ENCODE peak calls at places on chromosomes 6 and 20, in five cellular contexts. U is WTC11, K is DND-41, R is NAMALWA, S is anterior cingulate cortex. T is an unnamed sample.
A peak's percentile ranks its signal among the peaks of the same experiment; 100 is the strongest.

GRCh38 chr20:57025666-57026065 is 240.8 kb downstream of the BMP7 start:
- DNase-seq in U (no peak), K (no peak), R (no peak), S (no peak), T (no peak)

GRCh38 chr6:161327360-161327953 is 53.6 kb upstream of the AGPAT4 start:
- DNase-seq in U (no peak), K (no peak), R (peak; percentile 6), S (no peak), T (no peak)

GRCh38 chr20:46102940-46103339 is 13.2 kb upstream of the NCOA5 start:
- DNase-seq in U (no peak), K (no peak), R (no peak), S (no peak), T (no peak)

GRCh38 chr6:38984723-38985122 is 63.9 kb upstream of the GLP1R start:
- DNase-seq in U (no peak), K (no peak), R (no peak), S (no peak), T (no peak)

GRCh38 chr6:111483736-111484654 is 977 bp upstream of the REV3L start:
- DNase-seq in U (peak; percentile 79), K (peak; percentile 88), R (peak; percentile 85), S (peak; percentile 85), T (peak; percentile 86)

GRCh38 chr20:60903325-60903958 is 348.6 kb upstream of the CDH4 start:
- DNase-seq in U (no peak), K (no peak), R (no peak), S (no peak), T (no peak)

GRCh38 chr6:110331816-110332215 is 26.3 kb downstream of the METTL24 start:
- DNase-seq in U (no peak), K (no peak), R (no peak), S (no peak), T (no peak)

GRCh38 chr6:96626749-96627353 is 63.9 kb downstream of the FHL5 start:
- DNase-seq in U (no peak), K (no peak), R (peak; percentile 68), S (no peak), T (peak; percentile 21)

GRCh38 chr20:17794400-17794799 is 94.6 kb downstream of the BANF2 start:
- DNase-seq in U (no peak), K (no peak), R (no peak), S (peak; percentile 57), T (no peak)

GRCh38 chr6:143901885-143902708 is 37.8 kb downstream of the ZC2HC1B start:
- DNase-seq in U (no peak), K (no peak), R (no peak), S (no peak), T (no peak)

GRCh38 chr6:99780556-99780885 is 173.9 kb downstream of the PRDM13 start:
- DNase-seq in U (no peak), K (no peak), R (no peak), S (no peak), T (no peak)

GRCh38 chr6:137738197-137738596 is 128.9 kb upstream of the TNFAIP3 start:
- DNase-seq in U (no peak), K (peak; percentile 30), R (no peak), S (no peak), T (no peak)

GRCh38 chr6:156776841-156777576 is at the start of gene ARID1B:
- DNase-seq in U (peak; percentile 66), K (peak; percentile 80), R (peak; percentile 91), S (peak; percentile 58), T (peak; percentile 89)

GRCh38 chr6:148888853-148889252 is 142.0 kb downstream of the UST start:
- DNase-seq in U (no peak), K (no peak), R (no peak), S (no peak), T (no peak)

GRCh38 chr6:35804996-35805736 is at the start of gene LHFPL5:
- DNase-seq in U (peak; percentile 84), K (peak; percentile 75), R (peak; percentile 62), S (no peak), T (peak; percentile 89)

GRCh38 chr6:161422710-161423109 is 148.8 kb upstream of the AGPAT4 start:
- DNase-seq in U (no peak), K (no peak), R (no peak), S (no peak), T (no peak)

GRCh38 chr20:18712116-18712515 is 101.5 kb upstream of the SCP2D1 start:
- DNase-seq in U (no peak), K (no peak), R (no peak), S (no peak), T (no peak)

GRCh38 chr20:62055106-62055861 is 10.4 kb downstream of the TAF4 start:
- DNase-seq in U (no peak), K (no peak), R (no peak), S (no peak), T (no peak)

GRCh38 chr6:117552618-117553017 is 49.7 kb downstream of the GOPC start:
- DNase-seq in U (no peak), K (no peak), R (no peak), S (no peak), T (no peak)

GRCh38 chr6:17093692-17094091 is 8.2 kb upstream of the STMND1 start:
- DNase-seq in U (peak; percentile 33), K (no peak), R (peak; percentile 12), S (no peak), T (no peak)

GRCh38 chr6:107653183-107653580 is 163.3 kb downstream of the SOBP start:
- DNase-seq in U (no peak), K (no peak), R (no peak), S (no peak), T (no peak)

GRCh38 chr6:33215761-33216649 is 7.7 kb downstream of the RING1 start:
- DNase-seq in U (no peak), K (no peak), R (no peak), S (no peak), T (no peak)

GRCh38 chr6:161919711-161920110 is 645.9 kb upstream of the AGPAT4 start:
- DNase-seq in U (no peak), K (no peak), R (no peak), S (no peak), T (no peak)

GRCh38 chr6:151291145-151292055 is 51.6 kb downstream of the AKAP12 start:
- DNase-seq in U (peak; percentile 18), K (no peak), R (no peak), S (peak; percentile 2), T (no peak)

GRCh38 chr6:71181565-71181964 is 107.0 kb upstream of the OGFRL1 start:
- DNase-seq in U (peak; percentile 40), K (no peak), R (no peak), S (no peak), T (no peak)

GRCh38 chr6:74100719-74101287 is 404.8 kb downstream of the CD109 start:
- DNase-seq in U (no peak), K (no peak), R (no peak), S (no peak), T (no peak)

GRCh38 chr6:144346719-144347446 is 61.7 kb downstream of the UTRN start:
- DNase-seq in U (no peak), K (no peak), R (no peak), S (no peak), T (no peak)

GRCh38 chr6:142913511-142914047 is 31.4 kb downstream of the HIVEP2 start:
- DNase-seq in U (no peak), K (peak; percentile 44), R (peak; percentile 83), S (no peak), T (peak; percentile 86)

GRCh38 chr6:12472601-12473038 is 182.5 kb downstream of the EDN1 start:
- DNase-seq in U (no peak), K (no peak), R (no peak), S (no peak), T (no peak)